ENCODE peak calls at places on chromosomes 1 and 21, in five cellular contexts. V is IMR-90; J is CD8-positive, alpha-beta T cell; C is neural progenitor cell; G is aorta. L is an unnamed sample. For H3K27me3, the result is how much of the 10 kb centered on the place peaks cover.

GRCh38 chr1:2988256-2988655 is 33.0 kb upstream of the ACTRT2 start:
- DNase-seq in V (no peak), J (no peak), G (peak), C (no peak), L (no peak)

GRCh38 chr21:40049959-40050290 is 182.7 kb downstream of the PCP4 start:
- DNase-seq in C (peak), J (no peak), V (no peak), G (no peak), L (no peak)

GRCh38 chr1:92961131-92961895 is at the start of gene DIPK1A:
- DNase-seq in G (peak), C (peak), J (peak), V (peak), L (peak)

GRCh38 chr1:22350987-22351756 is 100.5 kb upstream of the ZBTB40 start:
- DNase-seq in J (no peak), V (no peak), C (peak), G (no peak), L (no peak)

GRCh38 chr1:53481456-53481855 is 22.3 kb downstream of the DMRTB1 start:
- DNase-seq in G (no peak), V (no peak), J (no peak), C (no peak), L (no peak)

GRCh38 chr1:21639594-21640041 is 29.5 kb downstream of the RAP1GAP start:
- DNase-seq in C (no peak), V (no peak), J (no peak), G (no peak), L (peak)

GRCh38 chr1:61782771-61783170 is 40.5 kb downstream of the PATJ start:
- DNase-seq in C (no peak), G (no peak), J (peak), V (no peak), L (no peak)

GRCh38 chr1:8427986-8428385 is 110.1 kb downstream of the SLC45A1 start:
- DNase-seq in J (no peak), C (no peak), V (no peak), G (no peak), L (no peak)

GRCh38 chr1:115077286-115077983 is 11.9 kb downstream of the TSPAN2 start:
- DNase-seq in V (no peak), J (no peak), C (no peak), G (no peak), L (no peak)

GRCh38 chr1:183954496-183954895 is 83.0 kb downstream of the COLGALT2 start:
- DNase-seq in V (no peak), J (no peak), G (no peak), C (no peak), L (peak)

GRCh38 chr1:172416482-172417035 is 3.9 kb upstream of the C1orf105 start:
- DNase-seq in C (no peak), J (no peak), V (no peak), G (no peak), L (no peak)

GRCh38 chr1:14570514-14570913 is 28.0 kb upstream of the KAZN start:
- DNase-seq in V (peak), J (no peak), G (no peak), C (no peak), L (no peak)

GRCh38 chr1:162384601-162385279 is 3.2 kb downstream of the C1orf226 start:
- DNase-seq in C (peak), J (no peak), G (no peak), V (no peak), L (no peak)

GRCh38 chr21:35375115-35375514 is 326.0 kb upstream of the RUNX1 start:
- DNase-seq in C (no peak), G (no peak), V (peak), J (no peak), L (no peak)

GRCh38 chr21:35259452-35259851 is 210.3 kb upstream of the RUNX1 start:
- DNase-seq in C (no peak), G (no peak), J (no peak), V (no peak), L (no peak)

GRCh38 chr1:61636814-61637213 is 88.1 kb downstream of the TM2D1 start:
- DNase-seq in V (no peak), J (no peak), C (no peak), G (no peak), L (no peak)

GRCh38 chr1:205199090-205199930 is 12.2 kb downstream of the DSTYK start:
- DNase-seq in G (no peak), V (peak), J (no peak), C (no peak), L (no peak)

GRCh38 chr1:100760511-100760910 is 41.0 kb downstream of the VCAM1 start:
- DNase-seq in G (no peak), V (no peak), J (no peak), C (no peak), L (no peak)

GRCh38 chr1:162475539-162476185 is 22.0 kb upstream of the UHMK1 start:
- DNase-seq in V (no peak), G (no peak), C (peak), J (no peak), L (no peak)

GRCh38 chr1:173392895-173393654 is 84.1 kb upstream of the PRDX6 start:
- DNase-seq in C (no peak), G (no peak), J (no peak), V (peak), L (no peak)

GRCh38 chr1:17569200-17570139 is 30.0 kb downstream of the ARHGEF10L start:
- DNase-seq in C (no peak), G (peak), V (peak), J (no peak), L (peak)

GRCh38 chr1:229381234-229381633 is 38.4 kb upstream of the CCSAP start:
- DNase-seq in C (peak), V (no peak), G (no peak), J (no peak), L (no peak)

GRCh38 chr1:66335859-66336640 is 197.9 kb upstream of the SGIP1 start:
- DNase-seq in J (peak), C (no peak), V (peak), G (peak), L (peak)

GRCh38 chr1:59393211-59394180 is 96.6 kb downstream of the FGGY start:
- DNase-seq in J (no peak), G (peak), V (peak), C (peak), L (peak)

GRCh38 chr1:26472330-26472900 is at the start of gene HMGN2:
- DNase-seq in J (peak), V (peak), C (peak), G (peak), L (peak)

GRCh38 chr1:25695066-25695990 is 78.7 kb downstream of the MAN1C1 start:
- DNase-seq in G (peak), C (peak), V (peak), J (no peak), L (peak)

GRCh38 chr1:162562452-162562828 is 918 bp downstream of the UAP1 start:
- DNase-seq in V (peak), G (no peak), C (no peak), J (no peak), L (no peak)

GRCh38 chr21:36211660-36212512 is 55.3 kb downstream of the DOP1B start:
- DNase-seq in V (peak), J (no peak), C (no peak), G (peak), L (no peak)

GRCh38 chr1:65509912-65510680 is 89.6 kb downstream of the LEPR start:
- DNase-seq in J (no peak), V (peak), C (no peak), G (no peak), L (no peak)

GRCh38 chr1:235990376-235990795 is 74.5 kb downstream of the NID1 start:
- DNase-seq in C (no peak), J (no peak), V (peak), G (no peak), L (no peak)

GRCh38 chr1:224183591-224184312 is 712 bp downstream of the DEGS1 start:
- DNase-seq in V (peak), J (peak), C (peak), G (peak), L (peak)

GRCh38 chr1:221430133-221430960 is 311.5 kb downstream of the DUSP10 start:
- DNase-seq in C (no peak), G (no peak), V (peak), J (no peak), L (no peak)

GRCh38 chr1:107683198-107683657 is 281.8 kb downstream of the VAV3 start:
- DNase-seq in J (no peak), C (no peak), G (no peak), V (no peak), L (no peak)

GRCh38 chr1:41377397-41377796 is 16.2 kb downstream of the FOXO6 start:
- DNase-seq in V (no peak), C (no peak), G (no peak), J (no peak), L (no peak)

GRCh38 chr1:92881391-92881790 is 49.6 kb downstream of the RPL5 start:
- DNase-seq in V (no peak), G (no peak), J (no peak), C (no peak), L (no peak)

GRCh38 chr21:14685568-14685967 is 139.5 kb upstream of the SAMSN1 start:
- DNase-seq in G (no peak), V (no peak), C (no peak), J (no peak), L (no peak)

GRCh38 chr1:210264521-210265380 is 32.2 kb downstream of the SERTAD4 start:
- DNase-seq in J (no peak), G (no peak), C (no peak), V (no peak), L (no peak)

GRCh38 chr1:5493708-5494390 is 498.4 kb downstream of the NPHP4 start:
- DNase-seq in J (no peak), G (peak), C (no peak), V (no peak), L (no peak)

GRCh38 chr1:5497471-5497870 is 494.8 kb downstream of the NPHP4 start:
- DNase-seq in C (no peak), V (no peak), G (peak), J (no peak), L (no peak)

GRCh38 chr1:5492861-5493260 is 499.4 kb downstream of the NPHP4 start:
- DNase-seq in J (no peak), G (peak), C (no peak), V (no peak), L (no peak)

GRCh38 chr1:5494518-5494917 is 497.7 kb downstream of the NPHP4 start:
- DNase-seq in J (no peak), C (no peak), V (no peak), G (peak), L (no peak)

GRCh38 chr1:5495596-5496410 is 496.4 kb downstream of the NPHP4 start:
- DNase-seq in G (peak), J (no peak), C (no peak), V (no peak), L (no peak)
- H3K27me3 ChIP-seq in G (under half), J (under half), C (under half), V (under half), L (under half)

DNA sequence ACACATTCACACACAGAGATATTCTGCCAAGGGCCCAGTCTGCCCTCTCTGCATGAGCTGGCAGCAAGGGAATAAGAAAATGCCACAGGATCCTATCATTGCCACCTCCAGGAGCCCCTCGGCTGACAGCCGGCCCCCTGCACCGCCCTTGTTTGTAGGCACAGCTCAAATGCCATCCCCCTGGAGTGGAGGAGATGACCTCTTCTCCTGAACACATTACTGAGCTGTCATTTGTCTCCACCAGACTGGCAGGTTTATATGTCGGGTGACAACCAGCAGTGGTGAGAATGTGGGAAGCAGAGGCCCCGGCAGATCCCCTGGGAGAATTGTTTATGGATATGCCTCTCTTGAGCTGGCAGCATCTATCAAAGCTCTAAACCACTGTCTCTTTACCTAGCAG is 135.5 kb upstream of the FMN2 start:
- DNase-seq in G (no peak), V (no peak), C (no peak), J (no peak), L (no peak)
- H3K27me3 ChIP-seq in G (under half), V (under half), C (under half), J (under half), L (under half)

GRCh38 chr1:12745126-12745991 is 641 bp upstream of the CFAP107 start:
- DNase-seq in V (no peak), C (no peak), J (no peak), G (no peak), L (no peak)
- H3K27me3 ChIP-seq in V (under half), C (under half), J (under half), G (under half), L (under half)

GRCh38 chr1:38578444-38578951 is 281.1 kb downstream of the RRAGC start:
- DNase-seq in V (no peak), C (peak), G (no peak), J (no peak), L (no peak)
- H3K27me3 ChIP-seq in V (under half), C (half or more), G (under half), J (under half), L (under half)

GRCh38 chr1:29523531-29523930 is 287.2 kb downstream of the PTPRU start:
- DNase-seq in J (no peak), V (no peak), G (no peak), C (no peak), L (no peak)

GRCh38 chr1:29519733-29520132 is 283.4 kb downstream of the PTPRU start:
- DNase-seq in G (peak), J (no peak), V (no peak), C (no peak), L (no peak)

GRCh38 chr1:29521846-29522580 is 285.7 kb downstream of the PTPRU start:
- DNase-seq in G (peak), V (no peak), J (no peak), C (no peak), L (no peak)

GRCh38 chr1:29520571-29521437 is 284.5 kb downstream of the PTPRU start:
- DNase-seq in V (no peak), J (no peak), G (peak), C (no peak), L (no peak)

GRCh38 chr1:29521438-29521715 is 285.1 kb downstream of the PTPRU start:
- DNase-seq in V (no peak), C (no peak), G (no peak), J (no peak), L (no peak)
- H3K27me3 ChIP-seq in V (under half), C (under half), G (under half), J (under half), L (under half)

DNA sequence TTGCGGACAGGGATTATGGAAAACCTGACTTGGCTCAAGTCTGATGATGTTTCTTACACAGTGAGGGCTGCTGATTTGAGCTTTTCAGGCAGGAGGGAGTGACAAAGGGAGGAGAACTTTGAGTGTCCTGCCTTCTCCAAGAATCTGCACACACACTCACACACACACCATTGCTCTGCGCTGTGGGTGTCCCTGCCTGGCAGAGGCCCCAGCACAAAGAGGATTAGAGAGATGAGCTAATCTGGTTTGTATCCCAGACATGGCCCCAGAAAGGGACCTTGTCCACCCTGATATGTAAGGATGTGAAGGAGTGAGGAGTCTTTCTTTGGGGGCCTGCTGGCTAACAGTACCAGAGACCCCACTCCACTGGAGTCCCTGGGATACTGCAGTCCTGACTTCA is 5.9 kb upstream of the WNT2B start:
- DNase-seq in V (no peak), G (no peak), C (peak), J (no peak), L (no peak)
- H3K27me3 ChIP-seq in V (under half), G (under half), C (half or more), J (under half), L (under half)

GRCh38 chr21:29656504-29657227 is 283.1 kb downstream of the GRIK1 start:
- DNase-seq in C (no peak), G (no peak), V (peak), J (no peak), L (no peak)
- H3K27me3 ChIP-seq in C (under half), G (under half), V (under half), J (under half), L (under half)

DNA sequence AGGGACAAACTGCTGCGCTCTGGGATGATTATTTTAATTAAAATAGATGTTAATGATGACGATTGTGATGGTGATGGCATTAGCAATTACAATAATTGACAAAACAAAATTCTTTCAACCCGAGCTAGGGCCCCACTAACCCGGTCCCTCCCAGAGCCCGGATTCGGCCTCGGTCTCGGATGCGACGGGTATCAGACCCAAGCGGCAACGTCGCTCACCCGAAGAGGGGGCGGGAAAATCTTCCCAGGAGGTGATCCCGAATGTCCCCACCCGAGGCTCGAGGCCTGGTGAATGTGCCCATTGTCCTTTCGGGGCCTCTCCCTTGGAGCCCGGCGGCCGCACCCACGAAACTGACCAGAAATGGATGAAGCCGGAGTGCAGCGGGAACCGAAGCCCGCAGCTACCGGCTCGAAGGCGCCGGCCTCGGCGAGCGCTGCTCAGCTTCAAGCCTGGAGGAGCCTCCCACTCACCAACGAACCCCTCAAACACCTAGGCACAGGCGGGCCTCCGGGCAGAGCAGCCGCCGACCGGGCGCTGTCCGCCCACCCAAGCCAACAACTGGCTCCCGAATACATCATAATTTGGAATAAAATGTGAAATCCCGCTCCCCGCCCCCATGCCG is 1.2 kb downstream of the TAL1 start:
- DNase-seq in V (no peak), C (peak), G (no peak), J (no peak), L (peak)
- H3K27me3 ChIP-seq in V (half or more), C (half or more), G (under half), J (half or more), L (under half)

GRCh38 chr1:39695011-39695410 is 3.8 kb upstream of the HPCAL4 start:
- DNase-seq in V (peak), J (no peak), G (no peak), C (no peak), L (no peak)
- H3K27me3 ChIP-seq in V (half or more), J (under half), G (under half), C (half or more), L (under half)

GRCh38 chr1:4058122-4058521 is 158.1 kb upstream of the C1orf174 start:
- DNase-seq in C (no peak), J (no peak), V (no peak), G (peak), L (no peak)

GRCh38 chr1:4055677-4055967 is 155.6 kb upstream of the C1orf174 start:
- DNase-seq in J (no peak), V (no peak), C (no peak), G (no peak), L (no peak)

GRCh38 chr1:4056422-4056821 is 156.3 kb upstream of the C1orf174 start:
- DNase-seq in J (no peak), G (peak), C (no peak), V (no peak), L (no peak)

GRCh38 chr1:4057603-4058002 is 157.5 kb upstream of the C1orf174 start:
- DNase-seq in G (peak), J (no peak), C (no peak), V (no peak), L (no peak)

GRCh38 chr1:4056989-4057388 is 156.9 kb upstream of the C1orf174 start:
- DNase-seq in J (no peak), G (peak), V (no peak), C (no peak), L (no peak)
- H3K27me3 ChIP-seq in J (under half), G (under half), V (under half), C (under half), L (under half)

L was measured in right cardiac atrium.